ENCODE peak calls at places on chromosome 22, in five cellular contexts. C is epithelial cell of proximal tubule; R is HuH-7.5; O is HT-29; G is activated CD4-positive, alpha-beta memory T cell treated with anti-CD3 and anti-CD28 coated beads, Interleukin-2, amount 10 ng/mL, durations not matched to agents 7 days and 5 days. U is an unnamed sample.

GRCh38 chr22:29856496-29856895 is 18.4 kb upstream of the ASCC2 start:
- DNase-seq in C (no peak), R (no peak), O (no peak), G (no peak), U (no peak)

GRCh38 chr22:49997932-49998717 is 14.4 kb downstream of the IL17REL start:
- DNase-seq in C (no peak), R (no peak), O (no peak), G (no peak), U (peak; percentile 20)

GRCh38 chr22:46803031-46803880 is 40.8 kb downstream of the TBC1D22A start:
- DNase-seq in C (no peak), R (peak; percentile 63), O (peak; percentile 53), G (peak; percentile 69), U (no peak)

GRCh38 chr22:43346521-43346929 is 3.4 kb upstream of the SCUBE1 start:
- DNase-seq in C (no peak), R (peak; percentile 81), O (peak; percentile 54), G (peak; percentile 76), U (no peak)

GRCh38 chr22:24938741-24939341 is 7.7 kb downstream of the LHFPL7 start:
- DNase-seq in C (no peak), R (peak; percentile 45), O (peak; percentile 63), G (peak; percentile 35), U (no peak)

GRCh38 chr22:28424427-28425080 is 255.1 kb downstream of the TTC28 start:
- DNase-seq in C (no peak), R (peak; percentile 19), O (no peak), G (no peak), U (no peak)

GRCh38 chr22:19709063-19709769 is 5.1 kb upstream of the SEPTIN5 start:
- DNase-seq in C (no peak), R (no peak), O (no peak), G (no peak), U (no peak)

GRCh38 chr22:19035474-19036228 is 86.6 kb downstream of the DGCR2 start:
- DNase-seq in C (no peak), R (no peak), O (peak; percentile 22), G (no peak), U (no peak)

GRCh38 chr22:19974935-19975706 is 33.5 kb upstream of the TXNRD2 start:
- DNase-seq in C (no peak), R (no peak), O (peak; percentile 49), G (no peak), U (no peak)

GRCh38 chr22:38567531-38568245 is 2.3 kb downstream of the DMC1 start:
- DNase-seq in C (no peak), R (no peak), O (no peak), G (no peak), U (no peak)

GRCh38 chr22:36760716-36761115 is 15.2 kb downstream of the IFT27 start:
- DNase-seq in C (no peak), R (no peak), O (no peak), G (no peak), U (no peak)

GRCh38 chr22:30671071-30671470 is 3.4 kb upstream of the DUSP18 start:
- DNase-seq in C (no peak), R (no peak), O (no peak), G (no peak), U (no peak)

GRCh38 chr22:43534916-43535315 is 123.1 kb downstream of the MPPED1 start:
- DNase-seq in C (no peak), R (no peak), O (no peak), G (no peak), U (no peak)

GRCh38 chr22:18931905-18932652 is 4.0 kb downstream of the PRODH start:
- DNase-seq in C (no peak), R (no peak), O (no peak), G (no peak), U (no peak)

GRCh38 chr22:39821008-39821407 is 72.6 kb downstream of the ENTHD1 start:
- DNase-seq in C (no peak), R (no peak), O (no peak), G (no peak), U (no peak)

GRCh38 chr22:39080052-39080762 is 3.1 kb downstream of the APOBEC3G start:
- DNase-seq in C (no peak), R (no peak), O (no peak), G (no peak), U (no peak)

GRCh38 chr22:19904881-19905618 is 36.5 kb upstream of the COMT start:
- DNase-seq in C (no peak), R (no peak), O (no peak), G (no peak), U (no peak)

GRCh38 chr22:20972014-20972797 is 5.2 kb downstream of the AIFM3 start:
- DNase-seq in C (no peak), R (no peak), O (no peak), G (no peak), U (no peak)

GRCh38 chr22:22853713-22854112 is 33.9 kb upstream of the IGLL5 start:
- DNase-seq in C (no peak), R (no peak), O (no peak), G (no peak), U (no peak)

GRCh38 chr22:26852176-26852575 is 194.8 kb downstream of the MIAT start:
- DNase-seq in C (no peak), R (no peak), O (no peak), G (peak; percentile 10), U (no peak)

GRCh38 chr22:17370036-17370765 is 941 bp downstream of the CECR2 start:
- DNase-seq in C (no peak), R (peak; percentile 29), O (no peak), G (no peak), U (no peak)

GRCh38 chr22:50276143-50276542 is 6.0 kb upstream of the MAPK11 start:
- DNase-seq in C (no peak), R (no peak), O (peak; percentile 59), G (peak; percentile 73), U (no peak)

GRCh38 chr22:29907753-29908515 is 25.0 kb downstream of the MTMR3 start:
- DNase-seq in C (peak; percentile 77), R (peak; percentile 29), O (peak; percentile 96), G (no peak), U (peak; percentile 78)

GRCh38 chr22:36325163-36326031 is 62.4 kb downstream of the MYH9 start:
- DNase-seq in C (no peak), R (no peak), O (no peak), G (no peak), U (no peak)

GRCh38 chr22:44755000-44755399 is 2.6 kb downstream of the ARHGAP8 start:
- DNase-seq in C (no peak), R (no peak), O (peak; percentile 19), G (no peak), U (no peak)

U was measured in omental fat pad.